ENCODE peak calls at places on chromosomes 5 and 9, in four cellular contexts. S is kidney glomerular epithelial cell, N is NCI-H2029 treated with DMSO at 0.1 percent for 48 hours, Y is iPS-NIHi11. X is an unnamed sample.
A peak's percentile ranks its signal among the peaks of the same experiment; 100 is the strongest.

GRCh38 chr5:151019331-151019730 is 1.1 kb upstream of the GPX3 start:
- DNase-seq in S (no peak), N (no peak), Y (no peak), X (no peak)

GRCh38 chr9:110016340-110016739 is 191.6 kb downstream of the C9orf152 start:
- DNase-seq in S (peak; percentile 22), Y (no peak), N (no peak), X (no peak)

GRCh38 chr9:89461302-89461701 is 36.6 kb downstream of the SEMA4D start:
- DNase-seq in N (no peak), Y (no peak), S (peak; percentile 82), X (no peak)

GRCh38 chr5:139473105-139473504 is 2.3 kb downstream of the SMIM33 start:
- DNase-seq in S (no peak), N (no peak), Y (peak; percentile 84), X (no peak)

GRCh38 chr5:95728494-95729114 is 2.5 kb upstream of the RHOBTB3 start:
- DNase-seq in S (no peak), N (no peak), Y (no peak), X (no peak)

GRCh38 chr5:177220576-177220975 is 82.9 kb downstream of the RAB24 start:
- DNase-seq in Y (no peak), N (no peak), S (no peak), X (no peak)

GRCh38 chr9:131661954-131662621 is 77.8 kb downstream of the RAPGEF1 start:
- DNase-seq in S (no peak), N (no peak), Y (no peak), X (no peak)

GRCh38 chr9:124295097-124295794 is 37.5 kb downstream of the NEK6 start:
- DNase-seq in Y (no peak), S (no peak), N (no peak), X (no peak)

GRCh38 chr5:81800797-81801196 is 49.9 kb upstream of the SSBP2 start:
- DNase-seq in N (no peak), Y (no peak), S (no peak), X (no peak)

GRCh38 chr5:44331471-44332079 is 57.6 kb downstream of the FGF10 start:
- DNase-seq in N (no peak), S (no peak), Y (no peak), X (no peak)

GRCh38 chr5:116571568-116572321 is 2.9 kb downstream of the SEMA6A start:
- DNase-seq in S (peak; percentile 58), Y (no peak), N (no peak), X (peak; percentile 6)

GRCh38 chr5:67246546-67246945 is 49.9 kb upstream of the CD180 start:
- DNase-seq in Y (no peak), S (no peak), N (no peak), X (no peak)

GRCh38 chr5:176773408-176774035 is 36.8 kb upstream of the UNC5A start:
- DNase-seq in Y (no peak), N (no peak), S (no peak), X (no peak)

X was measured in A549.